ENCODE peak calls at places on chromosomes 4 and X, in eight cellular contexts. P is right cardiac atrium; K is endodermal cell; M is mammary epithelial cell; F is BE2C; T is type B pancreatic cell; C is stomach; X is stimulated activated CD4-positive, alpha-beta T cell treated with anti-CD3 and anti-CD28 coated beads, Interleukin-2, amount 100 ng/mL, for 48 hours. B is an unnamed sample.

GRCh38 chr4:113604955-113605354 is 156.6 kb downstream of the CAMK2D start:
- DNase-seq in T (no peak), F (no peak), X (no peak), M (no peak), K (no peak), C (no peak), P (no peak), B (no peak)

GRCh38 chr4:141912831-141913230 is 276.4 kb downstream of the IL15 start:
- DNase-seq in X (no peak), M (no peak), P (peak), C (peak), K (no peak), F (peak), T (no peak), B (no peak)

GRCh38 chr4:188110036-188110435 is 633 bp upstream of the TRIML2 start:
- DNase-seq in X (no peak), K (no peak), M (peak), P (no peak), T (no peak), F (no peak), C (no peak), B (no peak)

GRCh38 chr4:152045781-152046571 is 285.2 kb upstream of the GATB start:
- DNase-seq in F (peak), C (peak), P (peak), T (peak), X (peak), M (no peak), K (peak), B (peak)

GRCh38 chrX:118727686-118728339 is 407 bp downstream of the IL13RA1 start:
- DNase-seq in M (peak), F (peak), K (no peak), C (peak), T (no peak), X (no peak), P (peak), B (peak)

GRCh38 chr4:156763511-156763910 is 208.1 kb downstream of the PDGFC start:
- DNase-seq in K (no peak), M (no peak), P (no peak), X (no peak), F (no peak), C (no peak), T (no peak), B (no peak)

GRCh38 chr4:761739-762138 is 56.1 kb downstream of the PCGF3 start:
- DNase-seq in T (no peak), C (no peak), P (no peak), X (no peak), M (no peak), F (no peak), K (no peak), B (peak)

GRCh38 chrX:43861750-43862149 is 20.5 kb downstream of the MAOB start:
- DNase-seq in M (peak), X (no peak), C (no peak), P (no peak), F (no peak), K (no peak), T (no peak), B (no peak)

GRCh38 chr4:3106339-3107186 is 32.1 kb downstream of the HTT start:
- DNase-seq in F (peak), T (peak), P (peak), X (peak), C (peak), M (peak), K (peak), B (peak)

GRCh38 chr4:114659386-114660008 is 60.9 kb downstream of the UGT8 start:
- DNase-seq in F (peak), X (peak), C (peak), T (no peak), P (peak), K (peak), M (peak), B (no peak)

GRCh38 chr4:25861951-25862410 is 807 bp downstream of the SEL1L3 start:
- DNase-seq in P (no peak), T (no peak), X (no peak), K (peak), M (no peak), F (no peak), C (no peak), B (no peak)

GRCh38 chr4:184924516-184924915 is 93.8 kb upstream of the HELT start:
- DNase-seq in F (no peak), T (no peak), P (no peak), K (no peak), C (no peak), M (no peak), X (no peak), B (no peak)

B was measured in left ventricle myocardium superior.